ENCODE peak calls at places on chromosomes 3 and 15, in seven cellular contexts. C, P, S, Z, A, Q and N are unnamed samples.

GRCh38 chr3:4517643-4518042 is 24.5 kb downstream of the ITPR1 start:
- DNase-seq in A (no peak), Q (no peak), S (no peak), Z (no peak), P (no peak), C (no peak), N (no peak)

GRCh38 chr3:53081318-53081717 is 35.4 kb upstream of the SFMBT1 start:
- DNase-seq in P (no peak), A (peak; percentile 12), Z (no peak), C (no peak), Q (no peak), S (no peak), N (no peak)

GRCh38 chr3:15428539-15428938 is 1.1 kb downstream of the EAF1 start:
- DNase-seq in P (no peak), Z (peak; percentile 37), A (no peak), C (peak; percentile 56), S (peak; percentile 37), Q (no peak), N (no peak)

GRCh38 chr3:97896547-97896946 is 74.7 kb downstream of the CRYBG3 start:
- DNase-seq in A (no peak), S (no peak), C (no peak), Z (no peak), Q (peak; percentile 47), P (no peak), N (no peak)

GRCh38 chr3:156643729-156644389 is 30.5 kb upstream of the TIPARP start:
- DNase-seq in Q (peak; percentile 80), P (no peak), C (peak; percentile 54), Z (peak; percentile 90), S (peak; percentile 69), A (no peak), N (no peak)

GRCh38 chr3:102038477-102039142 is 189.3 kb downstream of the NFKBIZ start:
- DNase-seq in Q (peak; percentile 82), C (no peak), P (no peak), S (no peak), Z (no peak), A (no peak), N (peak; percentile 76)

GRCh38 chr15:101123222-101123910 is 128.5 kb downstream of the CHSY1 start:
- DNase-seq in S (no peak), Z (peak; percentile 65), A (no peak), C (peak; percentile 71), P (no peak), Q (no peak), N (no peak)

GRCh38 chr15:92992712-92993111 is 92.6 kb downstream of the CHD2 start:
- DNase-seq in A (no peak), C (no peak), P (no peak), Z (no peak), Q (no peak), S (no peak), N (no peak)

GRCh38 chr3:194404365-194405140 is 5.5 kb upstream of the GP5 start:
- DNase-seq in P (no peak), Z (peak; percentile 63), S (peak; percentile 73), Q (peak; percentile 79), C (peak; percentile 71), A (peak; percentile 39), N (peak; percentile 8)

GRCh38 chr15:31305375-31305774 is 21.3 kb upstream of the KLF13 start:
- DNase-seq in Q (no peak), P (no peak), S (no peak), C (no peak), Z (no peak), A (no peak), N (no peak)

GRCh38 chr3:149941946-149942345 is 28.7 kb downstream of the PFN2 start:
- DNase-seq in P (no peak), A (no peak), Z (no peak), S (no peak), C (no peak), Q (no peak), N (no peak)

GRCh38 chr3:155391583-155391982 is 98.1 kb upstream of the STRIT1 start:
- DNase-seq in A (no peak), S (no peak), Q (peak; percentile 86), P (no peak), C (peak; percentile 58), Z (no peak), N (no peak)

GRCh38 chr3:44989636-44990373 is 13.8 kb downstream of the EXOSC7 start:
- DNase-seq in P (no peak), A (no peak), Z (no peak), Q (no peak), C (no peak), S (no peak), N (no peak)

GRCh38 chr3:44991326-44991725 is 15.3 kb downstream of the EXOSC7 start:
- DNase-seq in S (no peak), A (no peak), Q (no peak), Z (no peak), P (no peak), C (no peak), N (no peak)

GRCh38 chr3:44989141-44989540 is 13.1 kb downstream of the EXOSC7 start:
- DNase-seq in Z (no peak), A (no peak), P (no peak), Q (no peak), S (no peak), C (no peak), N (no peak)

GRCh38 chr3:44987318-44987717 is 11.3 kb downstream of the EXOSC7 start:
- DNase-seq in Z (no peak), S (no peak), Q (no peak), C (no peak), A (no peak), P (no peak), N (no peak)

DNA sequence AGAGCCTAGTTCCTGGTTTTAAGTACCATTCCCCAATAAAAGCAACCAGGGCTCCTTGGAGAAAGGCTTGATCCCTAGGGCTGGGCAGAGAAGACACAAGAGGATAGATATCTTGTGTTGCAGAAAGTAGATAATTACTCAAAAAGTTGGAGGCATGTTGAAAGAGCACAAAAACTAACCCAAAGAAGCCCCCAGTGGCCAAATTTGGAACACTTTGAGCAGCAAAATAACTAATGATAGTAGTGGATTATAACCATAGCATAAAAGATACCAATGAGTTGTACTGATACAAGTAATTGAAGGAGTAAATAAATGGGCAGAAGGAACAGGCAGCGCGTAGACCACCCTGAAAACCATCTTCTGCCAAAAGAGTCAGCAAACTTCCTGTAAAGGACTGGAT is 12.0 kb downstream of the EXOSC7 start:
- DNase-seq in Z (peak; percentile 48), A (no peak), C (peak; percentile 26), P (no peak), Q (peak; percentile 43), S (peak; percentile 54), N (no peak)
- TF ChIP-seq CTCF in Z (peak; percentile 56), A (no peak), C (peak; percentile 56), P (peak; percentile 59), Q (peak; percentile 50), S (peak; percentile 35), N (peak; percentile 49)

GRCh38 chr15:78944202-78944625 is 632 bp downstream of the CTSH start:
- DNase-seq in A (no peak), Q (no peak), Z (peak; percentile 48), S (peak; percentile 36), C (no peak), P (no peak), N (no peak)
- H3K4me3 ChIP-seq in A (peak overlapping the region; percentile 81), Q (peak overlapping the region; percentile 44), Z (peak overlapping the region; percentile 64), S (peak overlapping the region; percentile 87), C (no peak overlapping the region), P (peak overlapping the region; percentile 57), N (peak overlapping the region; percentile 93)

GRCh38 chr15:38454687-38455071 is 752 bp downstream of the FAM98B start:
- DNase-seq in Q (no peak), A (no peak), Z (peak; percentile 22), C (no peak), P (no peak), S (no peak), N (no peak)
- TF ChIP-seq CTCF in Q (no peak), A (no peak), Z (no peak), C (no peak), P (no peak), S (no peak), N (no peak)

GRCh38 chr15:70851889-70852288 is 2.1 kb downstream of the LARP6 start:
- DNase-seq in Z (no peak), C (no peak), A (no peak), P (no peak), Q (no peak), S (no peak), N (no peak)

GRCh38 chr15:70853855-70854668 is at the start of gene LARP6:
- DNase-seq in P (no peak), S (no peak), Q (peak; percentile 71), A (peak; percentile 72), Z (peak; percentile 9), C (peak; percentile 60), N (no peak)

GRCh38 chr15:70854669-70854976 is 666 bp upstream of the LARP6 start:
- DNase-seq in Z (no peak), P (no peak), S (no peak), Q (peak; percentile 25), A (peak; percentile 52), C (peak; percentile 49), N (no peak)

GRCh38 chr15:70853270-70853854 is 595 bp downstream of the LARP6 start:
- DNase-seq in P (no peak), A (peak; percentile 64), S (no peak), Z (no peak), C (peak; percentile 62), Q (peak; percentile 57), N (no peak)

DNA sequence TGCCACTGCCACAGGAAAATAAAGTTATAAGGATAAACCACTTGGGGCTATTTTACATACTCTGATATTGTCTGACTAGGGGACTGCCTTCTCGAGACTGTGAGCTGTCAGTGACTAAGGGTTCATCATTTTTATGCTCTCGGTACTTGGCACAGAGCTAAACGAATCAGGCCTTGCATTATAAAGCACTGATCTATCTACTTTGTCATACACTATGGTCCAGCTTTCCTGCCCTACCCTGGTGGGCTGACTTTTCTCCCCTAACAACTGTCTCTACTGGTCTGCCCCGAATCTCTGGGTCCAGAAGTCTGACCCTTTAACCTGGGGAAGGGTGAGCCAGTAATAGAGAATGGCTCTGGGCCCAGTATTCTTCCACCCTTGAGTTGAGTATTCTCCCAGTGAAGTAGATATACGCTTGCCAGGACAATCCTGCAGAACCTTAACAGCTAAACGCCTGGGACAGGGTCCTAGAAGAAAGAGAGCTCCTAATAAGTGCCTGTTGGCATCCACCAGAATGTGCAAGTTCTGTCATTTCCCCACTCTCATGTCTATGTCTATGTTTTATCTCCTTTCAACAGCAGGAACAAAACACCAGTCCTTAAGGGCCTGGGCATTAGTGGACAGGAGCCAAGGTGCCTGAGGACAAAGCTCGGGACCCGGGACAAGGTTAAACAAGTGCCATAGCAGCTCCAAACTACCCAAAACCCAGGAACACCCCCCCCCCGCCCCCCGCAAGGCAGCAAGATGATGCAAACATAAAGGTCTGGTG is 1.3 kb downstream of the LARP6 start:
- DNase-seq in C (peak; percentile 31), Q (no peak), Z (no peak), A (no peak), P (no peak), S (no peak), N (no peak)
- H3K4me3 ChIP-seq in C (peak overlapping the region; percentile 78), Q (peak overlapping the region; percentile 86), Z (no peak overlapping the region), A (peak overlapping the region; percentile 83), P (no peak overlapping the region), S (no peak overlapping the region), N (no peak overlapping the region)

GRCh38 chr15:83993591-83993990 is 242.0 kb upstream of the GOLGA6L4 start:
- DNase-seq in S (no peak), A (no peak), P (no peak), C (no peak), Q (no peak), Z (no peak), N (peak; percentile 21)
- TF ChIP-seq CTCF in S (no peak), A (no peak), P (no peak), C (peak; percentile 9), Q (no peak), Z (no peak), N (peak; percentile 40)

GRCh38 chr15:41512078-41512394 is 1.6 kb downstream of the LTK start:
- DNase-seq in Q (no peak), C (no peak), P (no peak), Z (no peak), S (no peak), A (no peak), N (no peak)
- H3K4me3 ChIP-seq in Q (peak overlapping the region; percentile 59), C (no peak overlapping the region), P (peak overlapping the region; percentile 53), Z (no peak overlapping the region), S (no peak overlapping the region), A (no peak overlapping the region), N (no peak overlapping the region)